ENCODE peak calls at places on chromosomes 4 and X, in six cellular contexts. One of them, this sample, is unnamed.
A peak's percentile ranks its signal among the peaks of the same experiment; 100 is the strongest.

GRCh38 chrX:153539979-153540358 is 22.5 kb downstream of the ATP2B3 start:
- DNase-seq in naive thymus-derived CD4-positive, alpha-beta T cell: no peak
- DNase-seq in right cardiac atrium: no peak
- DNase-seq in AG04450: no peak
- DNase-seq in GM23248: no peak
- DNase-seq in right lobe of liver: no peak
- DNase-seq in this sample: no peak

GRCh38 chr4:16129336-16129735 is 45.5 kb upstream of the PROM1 start:
- DNase-seq in AG04450: no peak
- DNase-seq in right lobe of liver: peak; percentile 38
- DNase-seq in naive thymus-derived CD4-positive, alpha-beta T cell: no peak
- DNase-seq in right cardiac atrium: no peak
- DNase-seq in GM23248: no peak
- DNase-seq in this sample: no peak

GRCh38 chr4:121252224-121252806 is 88.2 kb upstream of the TNIP3 start:
- DNase-seq in right cardiac atrium: peak; percentile 55
- DNase-seq in naive thymus-derived CD4-positive, alpha-beta T cell: peak; percentile 49
- DNase-seq in GM23248: peak; percentile 76
- DNase-seq in right lobe of liver: peak; percentile 64
- DNase-seq in AG04450: peak; percentile 50
- DNase-seq in this sample: peak; percentile 62

GRCh38 chrX:23386726-23387125 is 52.1 kb downstream of the PTCHD1 start:
- DNase-seq in right lobe of liver: no peak
- DNase-seq in naive thymus-derived CD4-positive, alpha-beta T cell: no peak
- DNase-seq in AG04450: no peak
- DNase-seq in right cardiac atrium: no peak
- DNase-seq in GM23248: no peak
- DNase-seq in this sample: no peak

GRCh38 chr4:118814054-118814453 is 21.9 kb downstream of the SEC24D start:
- DNase-seq in right cardiac atrium: no peak
- DNase-seq in AG04450: no peak
- DNase-seq in GM23248: no peak
- DNase-seq in right lobe of liver: no peak
- DNase-seq in naive thymus-derived CD4-positive, alpha-beta T cell: no peak
- DNase-seq in this sample: no peak

GRCh38 chr4:139875456-139875855 is 209.8 kb downstream of the MGST2 start:
- DNase-seq in GM23248: no peak
- DNase-seq in AG04450: no peak
- DNase-seq in naive thymus-derived CD4-positive, alpha-beta T cell: no peak
- DNase-seq in right lobe of liver: no peak
- DNase-seq in right cardiac atrium: no peak
- DNase-seq in this sample: peak; percentile 52

GRCh38 chrX:107596651-107597050 is 31.7 kb upstream of the PRPS1 start:
- DNase-seq in right cardiac atrium: no peak
- DNase-seq in right lobe of liver: no peak
- DNase-seq in GM23248: no peak
- DNase-seq in naive thymus-derived CD4-positive, alpha-beta T cell: no peak
- DNase-seq in AG04450: no peak
- DNase-seq in this sample: peak; percentile 33

GRCh38 chr4:176270669-176271068 is 1.6 kb upstream of the ASB5 start:
- DNase-seq in AG04450: peak; percentile 99
- DNase-seq in naive thymus-derived CD4-positive, alpha-beta T cell: no peak
- DNase-seq in right cardiac atrium: no peak
- DNase-seq in right lobe of liver: no peak
- DNase-seq in GM23248: peak; percentile 99
- DNase-seq in this sample: no peak

GRCh38 chr4:166763018-166763417 is 471.3 kb downstream of the SPOCK3 start:
- DNase-seq in right cardiac atrium: no peak
- DNase-seq in naive thymus-derived CD4-positive, alpha-beta T cell: no peak
- DNase-seq in GM23248: no peak
- DNase-seq in right lobe of liver: no peak
- DNase-seq in AG04450: no peak
- DNase-seq in this sample: no peak

GRCh38 chr4:186765138-186765537 is 41.5 kb upstream of the FAT1 start:
- DNase-seq in GM23248: peak; percentile 65
- DNase-seq in right lobe of liver: no peak
- DNase-seq in AG04450: no peak
- DNase-seq in right cardiac atrium: peak; percentile 32
- DNase-seq in naive thymus-derived CD4-positive, alpha-beta T cell: no peak
- DNase-seq in this sample: peak; percentile 30

GRCh38 chr4:164648151-164648848 is 105.6 kb upstream of the SMIM31 start:
- DNase-seq in right cardiac atrium: no peak
- DNase-seq in right lobe of liver: no peak
- DNase-seq in GM23248: peak; percentile 61
- DNase-seq in AG04450: no peak
- DNase-seq in naive thymus-derived CD4-positive, alpha-beta T cell: no peak
- DNase-seq in this sample: no peak

GRCh38 chrX:57134702-57135101 is 2.5 kb downstream of the SPIN2A start:
- DNase-seq in AG04450: no peak
- DNase-seq in right cardiac atrium: no peak
- DNase-seq in naive thymus-derived CD4-positive, alpha-beta T cell: no peak
- DNase-seq in right lobe of liver: no peak
- DNase-seq in GM23248: no peak
- DNase-seq in this sample: no peak

GRCh38 chr4:789571-790465 is 36.1 kb downstream of the CPLX1 start:
- DNase-seq in AG04450: no peak
- DNase-seq in right cardiac atrium: no peak
- DNase-seq in right lobe of liver: peak; percentile 35
- DNase-seq in naive thymus-derived CD4-positive, alpha-beta T cell: no peak
- DNase-seq in GM23248: no peak
- DNase-seq in this sample: no peak
- H3K27me3 ChIP-seq in AG04450: peaks cover 75% of the 10 kb centered on the region
- H3K27me3 ChIP-seq in right cardiac atrium: no peaks in the 10 kb centered on the region
- H3K27me3 ChIP-seq in right lobe of liver: no peaks in the 10 kb centered on the region
- H3K27me3 ChIP-seq in naive thymus-derived CD4-positive, alpha-beta T cell: peaks cover 5% of the 10 kb centered on the region
- H3K27me3 ChIP-seq in GM23248: peaks cover 56% of the 10 kb centered on the region
- H3K27me3 ChIP-seq in this sample: peaks cover 22% of the 10 kb centered on the region

GRCh38 chr4:8893624-8894423 is 22.2 kb upstream of the HMX1 start:
- DNase-seq in right cardiac atrium: no peak
- DNase-seq in right lobe of liver: no peak
- DNase-seq in AG04450: no peak
- DNase-seq in naive thymus-derived CD4-positive, alpha-beta T cell: no peak
- DNase-seq in GM23248: no peak
- DNase-seq in this sample: peak; percentile 84

GRCh38 chr4:8893227-8893623 is 21.6 kb upstream of the HMX1 start:
- DNase-seq in GM23248: no peak
- DNase-seq in right cardiac atrium: no peak
- DNase-seq in AG04450: no peak
- DNase-seq in right lobe of liver: no peak
- DNase-seq in naive thymus-derived CD4-positive, alpha-beta T cell: no peak
- DNase-seq in this sample: peak; percentile 80

GRCh38 chr4:8891646-8892555 is 20.3 kb upstream of the HMX1 start:
- DNase-seq in GM23248: no peak
- DNase-seq in right lobe of liver: no peak
- DNase-seq in AG04450: no peak
- DNase-seq in naive thymus-derived CD4-positive, alpha-beta T cell: no peak
- DNase-seq in right cardiac atrium: no peak
- DNase-seq in this sample: peak; percentile 86

GRCh38 chr4:8891255-8891645 is 19.6 kb upstream of the HMX1 start:
- DNase-seq in right lobe of liver: no peak
- DNase-seq in AG04450: no peak
- DNase-seq in naive thymus-derived CD4-positive, alpha-beta T cell: no peak
- DNase-seq in GM23248: no peak
- DNase-seq in right cardiac atrium: no peak
- DNase-seq in this sample: peak; percentile 72

GRCh38 chr4:8892556-8893226 is 21.1 kb upstream of the HMX1 start:
- DNase-seq in right cardiac atrium: no peak
- DNase-seq in GM23248: no peak
- DNase-seq in naive thymus-derived CD4-positive, alpha-beta T cell: no peak
- DNase-seq in right lobe of liver: no peak
- DNase-seq in AG04450: no peak
- DNase-seq in this sample: peak; percentile 83
- H3K27me3 ChIP-seq in right cardiac atrium: no peaks in the 10 kb centered on the region
- H3K27me3 ChIP-seq in GM23248: peaks cover 34% of the 10 kb centered on the region
- H3K27me3 ChIP-seq in naive thymus-derived CD4-positive, alpha-beta T cell: no peaks in the 10 kb centered on the region
- H3K27me3 ChIP-seq in right lobe of liver: peaks cover 10% of the 10 kb centered on the region
- H3K27me3 ChIP-seq in AG04450: peaks cover 58% of the 10 kb centered on the region
- H3K27me3 ChIP-seq in this sample: peaks cover 81% of the 10 kb centered on the region

GRCh38 chr4:8869002-8869878 is 2.4 kb downstream of the HMX1 start:
- DNase-seq in GM23248: no peak
- DNase-seq in naive thymus-derived CD4-positive, alpha-beta T cell: no peak
- DNase-seq in right cardiac atrium: no peak
- DNase-seq in AG04450: no peak
- DNase-seq in right lobe of liver: no peak
- DNase-seq in this sample: peak; percentile 58
- H3K27me3 ChIP-seq in GM23248: peaks cover 31% of the 10 kb centered on the region
- H3K27me3 ChIP-seq in naive thymus-derived CD4-positive, alpha-beta T cell: peaks cover 3% of the 10 kb centered on the region
- H3K27me3 ChIP-seq in right cardiac atrium: no peaks in the 10 kb centered on the region
- H3K27me3 ChIP-seq in AG04450: peaks cover 71% of the 10 kb centered on the region
- H3K27me3 ChIP-seq in right lobe of liver: peaks cover 17% of the 10 kb centered on the region
- H3K27me3 ChIP-seq in this sample: peaks cover 95% of the 10 kb centered on the region

DNA sequence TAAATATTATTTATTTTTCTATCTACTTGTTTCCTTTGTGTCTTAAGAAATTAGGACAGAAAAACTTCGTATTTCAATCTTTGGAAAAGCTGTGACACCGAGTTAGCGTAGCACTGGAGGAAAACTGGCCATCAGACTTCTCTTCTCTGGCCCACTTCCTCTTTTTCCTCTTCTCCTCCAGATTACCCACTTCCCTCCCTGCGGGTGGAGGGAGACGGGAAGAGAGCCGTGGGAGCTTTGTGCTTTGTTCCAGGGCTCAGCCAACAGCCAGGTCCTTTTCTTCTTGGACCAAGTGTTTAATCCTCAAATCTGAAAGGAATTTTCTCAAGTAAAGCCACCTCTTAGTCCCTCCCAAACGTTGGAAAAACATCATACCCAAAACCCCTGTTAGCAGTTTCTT is 29.7 kb downstream of the OFD1 start:
- DNase-seq in right cardiac atrium: no peak
- DNase-seq in naive thymus-derived CD4-positive, alpha-beta T cell: no peak
- DNase-seq in right lobe of liver: no peak
- DNase-seq in GM23248: no peak
- DNase-seq in AG04450: no peak
- DNase-seq in this sample: no peak
- H3K27me3 ChIP-seq in right cardiac atrium: no peaks in the 10 kb centered on the region
- H3K27me3 ChIP-seq in naive thymus-derived CD4-positive, alpha-beta T cell: no peaks in the 10 kb centered on the region
- H3K27me3 ChIP-seq in right lobe of liver: no peaks in the 10 kb centered on the region
- H3K27me3 ChIP-seq in GM23248: no peaks in the 10 kb centered on the region
- H3K27me3 ChIP-seq in AG04450: no peaks in the 10 kb centered on the region
- H3K27me3 ChIP-seq in this sample: no peaks in the 10 kb centered on the region

GRCh38 chr4:4386296-4386735 is 586 bp upstream of the NSG1 start:
- DNase-seq in naive thymus-derived CD4-positive, alpha-beta T cell: no peak
- DNase-seq in AG04450: no peak
- DNase-seq in right cardiac atrium: no peak
- DNase-seq in right lobe of liver: no peak
- DNase-seq in GM23248: no peak
- DNase-seq in this sample: peak; percentile 89
- H3K27me3 ChIP-seq in naive thymus-derived CD4-positive, alpha-beta T cell: no peaks in the 10 kb centered on the region
- H3K27me3 ChIP-seq in AG04450: peaks cover 71% of the 10 kb centered on the region
- H3K27me3 ChIP-seq in right cardiac atrium: no peaks in the 10 kb centered on the region
- H3K27me3 ChIP-seq in right lobe of liver: peaks cover 25% of the 10 kb centered on the region
- H3K27me3 ChIP-seq in GM23248: peaks cover 71% of the 10 kb centered on the region
- H3K27me3 ChIP-seq in this sample: peaks cover 44% of the 10 kb centered on the region

DNA sequence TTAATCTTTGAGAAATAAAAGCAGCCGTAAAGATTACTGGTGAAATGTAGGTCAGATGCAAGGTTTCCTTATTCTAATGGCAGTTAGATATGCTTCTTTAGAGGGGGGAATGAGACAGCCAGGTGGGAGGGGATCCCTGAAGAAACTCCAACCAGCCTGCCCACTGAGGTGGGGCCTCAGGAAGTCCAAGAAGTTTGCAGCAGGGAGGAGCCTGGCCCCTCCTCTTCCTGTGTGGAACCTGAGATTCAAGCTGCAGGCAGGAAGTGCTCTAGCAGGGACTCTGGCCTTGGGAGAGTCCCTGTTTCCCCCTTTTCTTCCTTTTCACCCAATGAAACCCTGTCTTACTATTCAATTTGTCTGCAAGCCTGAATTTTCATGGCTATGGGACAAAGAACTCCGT is 101.4 kb upstream of the SLITRK2 start:
- DNase-seq in GM23248: no peak
- DNase-seq in right lobe of liver: no peak
- DNase-seq in AG04450: no peak
- DNase-seq in naive thymus-derived CD4-positive, alpha-beta T cell: no peak
- DNase-seq in right cardiac atrium: no peak
- DNase-seq in this sample: no peak
- H3K27me3 ChIP-seq in GM23248: no peaks in the 10 kb centered on the region
- H3K27me3 ChIP-seq in right lobe of liver: no peaks in the 10 kb centered on the region
- H3K27me3 ChIP-seq in AG04450: no peaks in the 10 kb centered on the region
- H3K27me3 ChIP-seq in naive thymus-derived CD4-positive, alpha-beta T cell: no peaks in the 10 kb centered on the region
- H3K27me3 ChIP-seq in right cardiac atrium: no peaks in the 10 kb centered on the region
- H3K27me3 ChIP-seq in this sample: no peaks in the 10 kb centered on the region

GRCh38 chr4:76897522-76898384 is at the start of gene SOWAHB:
- DNase-seq in GM23248: peak; percentile 29
- DNase-seq in right cardiac atrium: no peak
- DNase-seq in AG04450: no peak
- DNase-seq in right lobe of liver: peak; percentile 92
- DNase-seq in naive thymus-derived CD4-positive, alpha-beta T cell: peak; percentile 32
- DNase-seq in this sample: peak; percentile 92

GRCh38 chr4:76896048-76896447 is 1.9 kb downstream of the SOWAHB start:
- DNase-seq in AG04450: no peak
- DNase-seq in right cardiac atrium: no peak
- DNase-seq in naive thymus-derived CD4-positive, alpha-beta T cell: no peak
- DNase-seq in right lobe of liver: no peak
- DNase-seq in GM23248: no peak
- DNase-seq in this sample: no peak

GRCh38 chr4:76895619-76896018 is 2.3 kb downstream of the SOWAHB start:
- DNase-seq in naive thymus-derived CD4-positive, alpha-beta T cell: no peak
- DNase-seq in right cardiac atrium: no peak
- DNase-seq in right lobe of liver: no peak
- DNase-seq in GM23248: no peak
- DNase-seq in AG04450: no peak
- DNase-seq in this sample: no peak

GRCh38 chr4:76898385-76898692 is 395 bp upstream of the SOWAHB start:
- DNase-seq in right lobe of liver: no peak
- DNase-seq in right cardiac atrium: no peak
- DNase-seq in naive thymus-derived CD4-positive, alpha-beta T cell: no peak
- DNase-seq in GM23248: no peak
- DNase-seq in AG04450: no peak
- DNase-seq in this sample: no peak

DNA sequence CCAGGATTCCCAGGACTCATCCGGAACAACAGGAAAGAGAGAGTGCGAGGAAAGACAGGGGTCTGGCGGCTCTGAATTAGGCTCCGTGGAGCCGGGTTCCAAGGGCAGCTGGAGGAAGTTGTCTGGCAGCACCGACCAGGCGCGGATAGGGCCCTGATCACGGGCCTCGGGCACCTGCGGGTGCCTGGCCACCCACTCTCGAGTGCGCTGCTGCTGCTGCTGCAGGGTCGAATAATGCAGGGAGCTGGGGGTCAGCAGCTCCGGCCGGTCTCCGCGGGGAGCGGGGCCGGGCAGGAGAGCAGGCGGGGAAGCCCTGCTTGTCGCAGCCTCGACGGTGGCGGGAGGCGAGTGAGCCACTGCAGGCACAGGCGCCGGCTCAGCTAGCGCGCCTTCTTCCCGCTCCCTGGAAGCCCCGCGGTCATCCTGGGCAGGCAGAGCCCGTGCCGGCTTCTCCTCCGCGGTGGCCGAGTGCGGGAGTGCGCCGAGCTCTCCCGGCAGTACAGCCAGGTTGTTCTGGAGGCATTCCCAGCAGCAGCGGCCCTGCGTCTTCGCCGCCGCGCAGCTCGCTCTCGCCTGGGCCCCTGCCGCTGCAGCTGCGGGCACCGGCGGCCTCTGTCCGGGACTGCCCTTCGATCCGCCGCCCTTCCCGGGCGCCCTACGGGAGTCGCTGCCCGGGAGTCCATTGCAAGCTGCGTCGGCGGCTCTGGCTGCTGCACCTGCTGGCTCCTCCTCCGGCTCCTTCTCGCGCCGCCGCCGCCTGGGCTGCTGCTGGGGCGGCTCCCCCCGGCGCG is 1.0 kb downstream of the SOWAHB start:
- DNase-seq in naive thymus-derived CD4-positive, alpha-beta T cell: peak; percentile 29
- DNase-seq in GM23248: peak; percentile 51
- DNase-seq in right cardiac atrium: peak; percentile 14
- DNase-seq in AG04450: no peak
- DNase-seq in right lobe of liver: peak; percentile 65
- DNase-seq in this sample: peak; percentile 79
- H3K27me3 ChIP-seq in naive thymus-derived CD4-positive, alpha-beta T cell: peaks cover 12% of the 10 kb centered on the region
- H3K27me3 ChIP-seq in GM23248: peaks cover 27% of the 10 kb centered on the region
- H3K27me3 ChIP-seq in right cardiac atrium: no peaks in the 10 kb centered on the region
- H3K27me3 ChIP-seq in AG04450: peaks cover 44% of the 10 kb centered on the region
- H3K27me3 ChIP-seq in right lobe of liver: no peaks in the 10 kb centered on the region
- H3K27me3 ChIP-seq in this sample: peaks cover 55% of the 10 kb centered on the region

This sample was measured in H7.